ENCODE peak calls at places on chromosomes 1 and 21, in five cellular contexts. X is HepG2, G is neural progenitor cell, M is astrocyte, S is fibroblast of lung. J is an unnamed sample.

GRCh38 chr1:244074559-244075171 is 23.6 kb downstream of the ZBTB18 start:
- DNase-seq in X (no peak), G (no peak), M (no peak), S (no peak), J (peak)

GRCh38 chr1:1020415-1021009 is 592 bp downstream of the AGRN start:
- DNase-seq in X (no peak), G (peak), M (no peak), S (no peak), J (no peak)

GRCh38 chr1:15916417-15916816 is 59.5 kb downstream of the ZBTB17 start:
- DNase-seq in X (no peak), G (no peak), M (peak), S (peak), J (no peak)

GRCh38 chr1:50393522-50394120 is 29.6 kb downstream of the DMRTA2 start:
- DNase-seq in X (no peak), G (no peak), M (no peak), S (no peak), J (no peak)

GRCh38 chr1:38005195-38006007 is at the start of gene FHL3:
- DNase-seq in X (peak), G (peak), M (peak), S (peak), J (no peak)

GRCh38 chr1:207923121-207923520 is 12.2 kb upstream of the CD34 start:
- DNase-seq in X (no peak), G (no peak), M (no peak), S (no peak), J (no peak)

GRCh38 chr1:225694151-225694603 is 41.3 kb upstream of the ENAH start:
- DNase-seq in X (peak), G (no peak), M (peak), S (peak), J (peak)

GRCh38 chr1:30981172-30981571 is 72.6 kb upstream of the SDC3 start:
- DNase-seq in X (no peak), G (no peak), M (no peak), S (no peak), J (no peak)

GRCh38 chr1:185694081-185694480 is 40.1 kb upstream of the HMCN1 start:
- DNase-seq in X (peak), G (no peak), M (no peak), S (peak), J (no peak)

GRCh38 chr1:194829492-194829891 is 1643.1 kb upstream of the B3GALT2 start:
- DNase-seq in X (no peak), G (no peak), M (peak), S (peak), J (no peak)

GRCh38 chr1:201348211-201348566 is 29.3 kb downstream of the TNNT2 start:
- DNase-seq in X (peak), G (peak), M (peak), S (peak), J (peak)

GRCh38 chr1:5850503-5850902 is 141.7 kb downstream of the NPHP4 start:
- DNase-seq in X (no peak), G (no peak), M (no peak), S (no peak), J (no peak)

GRCh38 chr1:171929121-171929520 is 87.8 kb downstream of the DNM3 start:
- DNase-seq in X (no peak), G (no peak), M (no peak), S (no peak), J (no peak)

GRCh38 chr1:177857285-177857684 is 112.6 kb downstream of the SEC16B start:
- DNase-seq in X (no peak), G (no peak), M (no peak), S (no peak), J (no peak)

GRCh38 chr1:160260436-160261382 is 1.6 kb downstream of the DCAF8 start:
- DNase-seq in X (peak), G (no peak), M (peak), S (peak), J (no peak)

GRCh38 chr1:39294531-39294930 is 90.0 kb downstream of the MACF1 start:
- DNase-seq in X (no peak), G (no peak), M (no peak), S (peak), J (no peak)

GRCh38 chr1:51340380-51340779 is 10.0 kb upstream of the TTC39A start:
- DNase-seq in X (no peak), G (no peak), M (no peak), S (no peak), J (no peak)

GRCh38 chr1:36199934-36200741 is 24.1 kb upstream of the THRAP3 start:
- DNase-seq in X (no peak), G (no peak), M (peak), S (peak), J (peak)

GRCh38 chr21:30579351-30579750 is 10.8 kb downstream of the KRTAP22-2 start:
- DNase-seq in X (no peak), G (peak), M (no peak), S (no peak), J (no peak)

GRCh38 chr1:212600071-212600915 is 8.3 kb upstream of the ATF3 start:
- DNase-seq in X (no peak), G (no peak), M (no peak), S (no peak), J (no peak)

GRCh38 chr1:109282952-109283747 is at the start of gene PSRC1:
- DNase-seq in X (peak), G (peak), M (peak), S (peak), J (peak)

GRCh38 chr1:203512830-203513578 is 19.1 kb downstream of the OPTC start:
- DNase-seq in X (peak), G (no peak), M (peak), S (peak), J (no peak)

GRCh38 chr1:66270122-66270812 is 263.7 kb upstream of the SGIP1 start:
- DNase-seq in X (no peak), G (no peak), M (peak), S (peak), J (no peak)

GRCh38 chr1:47624531-47624930 is 186.7 kb downstream of the FOXD2 start:
- DNase-seq in X (peak), G (peak), M (no peak), S (no peak), J (peak)

GRCh38 chr21:38492002-38492401 is 6.3 kb downstream of the ERG start:
- DNase-seq in X (no peak), G (no peak), M (no peak), S (no peak), J (no peak)

GRCh38 chr1:205925730-205926129 is 17.5 kb downstream of the SLC26A9 start:
- DNase-seq in X (no peak), G (no peak), M (peak), S (peak), J (no peak)

GRCh38 chr1:100265562-100265930 is 470 bp upstream of the RTCA start:
- DNase-seq in X (peak), G (no peak), M (peak), S (no peak), J (no peak)

GRCh38 chr1:36735939-36736730 is 253.4 kb upstream of the CSF3R start:
- DNase-seq in X (no peak), G (no peak), M (no peak), S (no peak), J (no peak)

GRCh38 chr21:29947119-29947518 is 7.3 kb upstream of the GRIK1 start:
- DNase-seq in X (no peak), G (peak), M (no peak), S (no peak), J (no peak)

GRCh38 chr21:33070921-33071877 is 1.3 kb downstream of the OLIG1 start:
- DNase-seq in X (no peak), G (peak), M (no peak), S (no peak), J (no peak)
- H3K4me3 ChIP-seq in X (no peak), G (peak), M (no peak), S (peak), J (peak)

DNA sequence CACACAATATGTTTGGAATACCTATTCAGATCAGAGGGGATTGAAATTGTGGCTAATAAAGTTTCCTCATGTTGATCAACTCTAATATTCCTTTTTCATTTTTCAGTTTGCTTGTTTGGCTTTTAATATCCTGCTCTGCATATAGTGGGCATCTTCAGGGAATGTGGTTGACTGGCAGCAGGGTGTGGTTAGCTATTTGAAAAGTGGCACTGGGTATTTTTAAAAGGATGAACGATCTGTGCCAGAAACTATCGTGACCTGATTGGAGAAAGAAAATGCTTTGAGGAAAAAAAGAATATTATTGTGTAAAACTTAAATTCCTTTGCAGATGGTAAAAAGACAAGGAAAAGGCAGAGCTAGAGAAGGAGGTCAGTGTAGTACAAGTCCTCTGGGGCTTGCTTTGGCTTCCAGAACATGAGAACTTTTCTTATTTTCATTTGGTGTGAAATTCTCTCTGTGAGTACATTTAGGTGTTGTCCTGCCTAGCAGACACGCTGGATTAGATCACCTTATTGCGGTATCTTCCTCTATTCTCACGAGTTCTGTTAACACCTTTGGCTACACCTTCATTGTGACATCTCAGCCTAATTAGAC is 329.7 kb upstream of the SNX7 start:
- DNase-seq in X (no peak), G (no peak), M (no peak), S (no peak), J (no peak)
- H3K9ac ChIP-seq in X (no peak), G (no peak), M (no peak), S (no peak), J (no peak)

DNA sequence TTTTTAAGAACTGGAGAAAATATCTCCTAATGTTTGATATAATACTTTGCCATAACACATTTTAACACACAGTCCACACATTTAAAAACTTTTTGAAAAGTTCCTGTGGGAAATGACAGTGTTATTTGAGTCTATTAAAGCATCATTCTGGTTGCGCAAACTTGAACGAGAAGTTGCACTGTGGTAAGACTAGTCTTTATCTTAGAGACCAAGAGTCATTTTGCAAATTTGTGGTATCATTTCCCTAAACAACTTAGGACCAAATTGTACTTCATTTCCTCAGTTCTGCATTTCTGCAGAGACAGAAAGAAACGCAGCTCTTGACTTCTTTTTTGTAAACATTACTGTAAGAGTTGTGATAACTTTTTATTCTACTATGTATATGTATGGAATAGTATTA is at the start of gene RGS18:
- DNase-seq in X (no peak), G (no peak), M (no peak), S (peak), J (no peak)
- H3K27ac ChIP-seq in X (no peak), G (no peak), M (no peak), S (no peak), J (peak)

GRCh38 chr1:152179566-152179965 is 20.5 kb upstream of the RPTN start:
- DNase-seq in X (no peak), G (no peak), M (no peak), S (no peak), J (no peak)
- H3K4me3 ChIP-seq in X (no peak), G (no peak), M (no peak), S (no peak), J (no peak)

GRCh38 chr1:193260056-193260750 is 73.8 kb upstream of the B3GALT2 start:
- DNase-seq in X (no peak), G (no peak), M (no peak), S (peak), J (no peak)
- H3K9ac ChIP-seq in X (no peak), G (no peak), M (no peak), S (no peak), J (no peak)

GRCh38 chr1:32539584-32540571 is 651 bp downstream of the ZBTB8A start:
- DNase-seq in X (no peak), G (peak), M (peak), S (peak), J (peak)
- H3K27ac ChIP-seq in X (no peak), G (no peak), M (peak), S (no peak), J (peak)

GRCh38 chr1:8017495-8018310 is 8.4 kb downstream of the ERRFI1 start:
- DNase-seq in X (peak), G (peak), M (no peak), S (peak), J (peak)

GRCh38 chr1:8015036-8015808 is 10.9 kb downstream of the ERRFI1 start:
- DNase-seq in X (peak), G (peak), M (peak), S (peak), J (peak)

GRCh38 chr1:8014381-8014988 is 11.6 kb downstream of the ERRFI1 start:
- DNase-seq in X (no peak), G (no peak), M (no peak), S (no peak), J (no peak)

GRCh38 chr1:8015809-8016165 is 10.3 kb downstream of the ERRFI1 start:
- DNase-seq in X (no peak), G (no peak), M (no peak), S (peak), J (no peak)

GRCh38 chr1:8016244-8017241 is 9.6 kb downstream of the ERRFI1 start:
- DNase-seq in X (no peak), G (no peak), M (no peak), S (peak), J (no peak)
- H3K4me3 ChIP-seq in X (peak), G (peak), M (no peak), S (peak), J (no peak)